ENCODE peak calls at places on chromosomes 7 and 10, in five cellular contexts. One of them, this sample, is unnamed.

GRCh38 chr7:139541600-139542307 is 18.3 kb downstream of the CLEC2L start:
- DNase-seq in OCI-LY7: no peak
- DNase-seq in transverse colon: no peak
- DNase-seq in mesenchymal stem cell: no peak
- DNase-seq in left ventricle myocardium inferior: no peak
- DNase-seq in this sample: no peak

GRCh38 chr7:102279537-102280400 is 6.9 kb upstream of the SH2B2 start:
- DNase-seq in OCI-LY7: peak; percentile 88
- DNase-seq in transverse colon: peak; percentile 50
- DNase-seq in mesenchymal stem cell: peak; percentile 76
- DNase-seq in left ventricle myocardium inferior: peak; percentile 29
- DNase-seq in this sample: peak; percentile 71

GRCh38 chr10:71344916-71345557 is 26.0 kb downstream of the SLC29A3 start:
- DNase-seq in OCI-LY7: no peak
- DNase-seq in transverse colon: no peak
- DNase-seq in mesenchymal stem cell: no peak
- DNase-seq in left ventricle myocardium inferior: no peak
- DNase-seq in this sample: no peak

GRCh38 chr7:142894886-142895593 is 9.5 kb upstream of the TRPV6 start:
- DNase-seq in OCI-LY7: no peak
- DNase-seq in transverse colon: no peak
- DNase-seq in mesenchymal stem cell: no peak
- DNase-seq in left ventricle myocardium inferior: no peak
- DNase-seq in this sample: no peak

GRCh38 chr10:71246591-71247143 is 34.3 kb downstream of the UNC5B start:
- DNase-seq in OCI-LY7: no peak
- DNase-seq in transverse colon: peak; percentile 93
- DNase-seq in mesenchymal stem cell: no peak
- DNase-seq in left ventricle myocardium inferior: peak; percentile 12
- DNase-seq in this sample: no peak

GRCh38 chr7:135362871-135363270 is 129.2 kb downstream of the STRA8 start:
- DNase-seq in OCI-LY7: no peak
- DNase-seq in transverse colon: no peak
- DNase-seq in mesenchymal stem cell: no peak
- DNase-seq in left ventricle myocardium inferior: no peak
- DNase-seq in this sample: no peak

GRCh38 chr10:124498071-124498470 is 36.4 kb downstream of the LHPP start:
- DNase-seq in OCI-LY7: no peak
- DNase-seq in transverse colon: no peak
- DNase-seq in mesenchymal stem cell: no peak
- DNase-seq in left ventricle myocardium inferior: no peak
- DNase-seq in this sample: no peak

GRCh38 chr10:79069325-79070090 is 742 bp downstream of the ZMIZ1 start:
- DNase-seq in OCI-LY7: peak; percentile 44
- DNase-seq in transverse colon: peak; percentile 64
- DNase-seq in mesenchymal stem cell: peak; percentile 78
- DNase-seq in left ventricle myocardium inferior: peak; percentile 67
- DNase-seq in this sample: peak; percentile 47

GRCh38 chr7:134736381-134736780 is 43.1 kb upstream of the CALD1 start:
- DNase-seq in OCI-LY7: no peak
- DNase-seq in transverse colon: no peak
- DNase-seq in mesenchymal stem cell: no peak
- DNase-seq in left ventricle myocardium inferior: no peak
- DNase-seq in this sample: no peak

GRCh38 chr10:49361178-49361554 is 34.7 kb downstream of the DRGX start:
- DNase-seq in OCI-LY7: no peak
- DNase-seq in transverse colon: no peak
- DNase-seq in mesenchymal stem cell: no peak
- DNase-seq in left ventricle myocardium inferior: no peak
- DNase-seq in this sample: no peak

GRCh38 chr7:151595702-151596340 is 76.1 kb upstream of the RHEB start:
- DNase-seq in OCI-LY7: no peak
- DNase-seq in transverse colon: no peak
- DNase-seq in mesenchymal stem cell: no peak
- DNase-seq in left ventricle myocardium inferior: no peak
- DNase-seq in this sample: no peak

GRCh38 chr10:32941357-32941756 is 16.7 kb downstream of the ITGB1 start:
- DNase-seq in OCI-LY7: no peak
- DNase-seq in transverse colon: no peak
- DNase-seq in mesenchymal stem cell: no peak
- DNase-seq in left ventricle myocardium inferior: no peak
- DNase-seq in this sample: no peak

GRCh38 chr10:14891151-14891550 is 12.5 kb downstream of the SUV39H2 start:
- DNase-seq in OCI-LY7: no peak
- DNase-seq in transverse colon: no peak
- DNase-seq in mesenchymal stem cell: no peak
- DNase-seq in left ventricle myocardium inferior: no peak
- DNase-seq in this sample: no peak

GRCh38 chr7:41065663-41066062 is 637.2 kb downstream of the INHBA start:
- DNase-seq in OCI-LY7: no peak
- DNase-seq in transverse colon: peak; percentile 21
- DNase-seq in mesenchymal stem cell: no peak
- DNase-seq in left ventricle myocardium inferior: no peak
- DNase-seq in this sample: no peak

GRCh38 chr7:83849135-83849534 is 200.2 kb upstream of the SEMA3E start:
- DNase-seq in OCI-LY7: no peak
- DNase-seq in transverse colon: no peak
- DNase-seq in mesenchymal stem cell: no peak
- DNase-seq in left ventricle myocardium inferior: no peak
- DNase-seq in this sample: no peak

GRCh38 chr10:101650841-101651240 is 44.1 kb downstream of the FBXW4 start:
- DNase-seq in OCI-LY7: no peak
- DNase-seq in transverse colon: no peak
- DNase-seq in mesenchymal stem cell: no peak
- DNase-seq in left ventricle myocardium inferior: no peak
- DNase-seq in this sample: no peak

GRCh38 chr10:36602374-36602773 is 523.0 kb upstream of the ANKRD30A start:
- DNase-seq in OCI-LY7: no peak
- DNase-seq in transverse colon: no peak
- DNase-seq in mesenchymal stem cell: peak; percentile 79
- DNase-seq in left ventricle myocardium inferior: no peak
- DNase-seq in this sample: no peak

GRCh38 chr7:152556013-152556412 is 119.9 kb downstream of the XRCC2 start:
- DNase-seq in OCI-LY7: no peak
- DNase-seq in transverse colon: no peak
- DNase-seq in mesenchymal stem cell: no peak
- DNase-seq in left ventricle myocardium inferior: no peak
- DNase-seq in this sample: no peak

GRCh38 chr10:93818086-93818485 is 60.4 kb downstream of the LGI1 start:
- DNase-seq in OCI-LY7: no peak
- DNase-seq in transverse colon: no peak
- DNase-seq in mesenchymal stem cell: no peak
- DNase-seq in left ventricle myocardium inferior: no peak
- DNase-seq in this sample: no peak

GRCh38 chr7:101163281-101164070 is 1.9 kb downstream of the VGF start:
- DNase-seq in OCI-LY7: no peak
- DNase-seq in transverse colon: no peak
- DNase-seq in mesenchymal stem cell: no peak
- DNase-seq in left ventricle myocardium inferior: no peak
- DNase-seq in this sample: no peak

GRCh38 chr10:15370741-15371701 is at the start of gene FAM171A1:
- DNase-seq in OCI-LY7: no peak
- DNase-seq in transverse colon: peak; percentile 68
- DNase-seq in mesenchymal stem cell: peak; percentile 63
- DNase-seq in left ventricle myocardium inferior: peak; percentile 56
- DNase-seq in this sample: peak; percentile 73

GRCh38 chr10:52283174-52283573 is 30.9 kb upstream of the DKK1 start:
- DNase-seq in OCI-LY7: no peak
- DNase-seq in transverse colon: no peak
- DNase-seq in mesenchymal stem cell: peak; percentile 55
- DNase-seq in left ventricle myocardium inferior: no peak
- DNase-seq in this sample: no peak

GRCh38 chr7:129616530-129616929 is 5.0 kb downstream of the NRF1 start:
- DNase-seq in OCI-LY7: no peak
- DNase-seq in transverse colon: no peak
- DNase-seq in mesenchymal stem cell: peak; percentile 14
- DNase-seq in left ventricle myocardium inferior: no peak
- DNase-seq in this sample: no peak

GRCh38 chr10:122149607-122150505 is 121.2 kb upstream of the BTBD16 start:
- DNase-seq in OCI-LY7: no peak
- DNase-seq in transverse colon: no peak
- DNase-seq in mesenchymal stem cell: no peak
- DNase-seq in left ventricle myocardium inferior: peak; percentile 68
- DNase-seq in this sample: no peak

GRCh38 chr7:122884186-122884585 is 2.1 kb downstream of the CADPS2 start:
- DNase-seq in OCI-LY7: no peak
- DNase-seq in transverse colon: no peak
- DNase-seq in mesenchymal stem cell: no peak
- DNase-seq in left ventricle myocardium inferior: no peak
- DNase-seq in this sample: no peak

GRCh38 chr10:105188737-105189463 is 547.8 kb downstream of the SORCS3 start:
- DNase-seq in OCI-LY7: no peak
- DNase-seq in transverse colon: no peak
- DNase-seq in mesenchymal stem cell: no peak
- DNase-seq in left ventricle myocardium inferior: no peak
- DNase-seq in this sample: no peak

GRCh38 chr10:108957681-108958080 is 965.6 kb downstream of the XPNPEP1 start:
- DNase-seq in OCI-LY7: no peak
- DNase-seq in transverse colon: no peak
- DNase-seq in mesenchymal stem cell: no peak
- DNase-seq in left ventricle myocardium inferior: no peak
- DNase-seq in this sample: no peak

GRCh38 chr7:84950836-84951235 is 236.0 kb downstream of the SEMA3D start:
- DNase-seq in OCI-LY7: no peak
- DNase-seq in transverse colon: no peak
- DNase-seq in mesenchymal stem cell: peak; percentile 58
- DNase-seq in left ventricle myocardium inferior: no peak
- DNase-seq in this sample: no peak

GRCh38 chr10:44932338-44933116 is 21.4 kb downstream of the TMEM72 start:
- DNase-seq in OCI-LY7: peak; percentile 90
- DNase-seq in transverse colon: peak; percentile 93
- DNase-seq in mesenchymal stem cell: peak; percentile 77
- DNase-seq in left ventricle myocardium inferior: peak; percentile 93
- DNase-seq in this sample: peak; percentile 90

GRCh38 chr10:13349776-13350274 is 1.7 kb upstream of the SEPHS1 start:
- DNase-seq in OCI-LY7: peak; percentile 24
- DNase-seq in transverse colon: peak; percentile 76
- DNase-seq in mesenchymal stem cell: peak; percentile 71
- DNase-seq in left ventricle myocardium inferior: peak; percentile 38
- DNase-seq in this sample: no peak

GRCh38 chr10:66827353-66827752 is 98.5 kb upstream of the LRRTM3 start:
- DNase-seq in OCI-LY7: no peak
- DNase-seq in transverse colon: no peak
- DNase-seq in mesenchymal stem cell: peak; percentile 18
- DNase-seq in left ventricle myocardium inferior: no peak
- DNase-seq in this sample: no peak

GRCh38 chr10:49362596-49363260 is 33.2 kb downstream of the DRGX start:
- DNase-seq in OCI-LY7: peak; percentile 18
- DNase-seq in transverse colon: no peak
- DNase-seq in mesenchymal stem cell: no peak
- DNase-seq in left ventricle myocardium inferior: no peak
- DNase-seq in this sample: no peak

GRCh38 chr7:17057143-17057509 is 175.3 kb upstream of the AGR3 start:
- DNase-seq in OCI-LY7: no peak
- DNase-seq in transverse colon: no peak
- DNase-seq in mesenchymal stem cell: no peak
- DNase-seq in left ventricle myocardium inferior: no peak
- DNase-seq in this sample: no peak

GRCh38 chr7:36723951-36724664 is at the start of gene AOAH:
- DNase-seq in OCI-LY7: no peak
- DNase-seq in transverse colon: peak; percentile 68
- DNase-seq in mesenchymal stem cell: no peak
- DNase-seq in left ventricle myocardium inferior: peak; percentile 55
- DNase-seq in this sample: peak; percentile 50

GRCh38 chr10:78258303-78259030 is 224.8 kb downstream of the RPS24 start:
- DNase-seq in OCI-LY7: peak; percentile 15
- DNase-seq in transverse colon: no peak
- DNase-seq in mesenchymal stem cell: no peak
- DNase-seq in left ventricle myocardium inferior: no peak
- DNase-seq in this sample: no peak

DNA sequence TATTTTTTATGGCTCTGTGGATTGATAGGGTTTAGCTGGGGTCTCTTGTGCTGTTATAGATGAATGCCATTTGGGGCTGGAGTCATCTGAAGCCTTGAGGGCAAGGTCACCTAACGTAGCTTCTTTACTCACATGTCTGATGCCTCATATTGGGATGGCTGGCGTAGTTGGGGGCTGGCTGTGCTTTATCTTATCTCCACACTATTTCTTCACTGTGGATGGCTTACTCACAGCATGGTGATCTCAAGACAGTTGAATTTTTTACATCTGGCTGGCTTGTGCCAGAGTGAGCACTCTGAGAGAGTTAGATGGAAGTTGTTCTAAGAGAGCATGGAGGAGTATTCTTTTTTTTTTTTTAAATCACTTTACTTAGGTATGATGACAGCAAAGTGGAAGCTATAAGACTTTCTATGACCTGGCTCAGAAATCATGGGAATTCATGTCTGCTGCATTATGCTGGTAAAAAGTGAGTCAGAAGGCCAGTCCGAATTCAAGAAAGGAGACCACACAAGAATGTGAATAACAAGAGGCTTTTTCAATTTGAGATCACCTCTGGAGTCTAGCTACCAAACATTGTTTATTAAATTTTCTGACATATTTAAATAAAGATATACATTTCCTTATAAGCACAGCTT is 252.4 kb upstream of the TPK1 start:
- DNase-seq in OCI-LY7: no peak
- DNase-seq in transverse colon: no peak
- DNase-seq in mesenchymal stem cell: no peak
- DNase-seq in left ventricle myocardium inferior: no peak
- DNase-seq in this sample: no peak
- H3K9me3 ChIP-seq in OCI-LY7: no peaks in the 10 kb centered on the region
- H3K9me3 ChIP-seq in transverse colon: no peaks in the 10 kb centered on the region
- H3K9me3 ChIP-seq in mesenchymal stem cell: no peaks in the 10 kb centered on the region
- H3K9me3 ChIP-seq in left ventricle myocardium inferior: no peaks in the 10 kb centered on the region
- H3K9me3 ChIP-seq in this sample: no peaks in the 10 kb centered on the region

DNA sequence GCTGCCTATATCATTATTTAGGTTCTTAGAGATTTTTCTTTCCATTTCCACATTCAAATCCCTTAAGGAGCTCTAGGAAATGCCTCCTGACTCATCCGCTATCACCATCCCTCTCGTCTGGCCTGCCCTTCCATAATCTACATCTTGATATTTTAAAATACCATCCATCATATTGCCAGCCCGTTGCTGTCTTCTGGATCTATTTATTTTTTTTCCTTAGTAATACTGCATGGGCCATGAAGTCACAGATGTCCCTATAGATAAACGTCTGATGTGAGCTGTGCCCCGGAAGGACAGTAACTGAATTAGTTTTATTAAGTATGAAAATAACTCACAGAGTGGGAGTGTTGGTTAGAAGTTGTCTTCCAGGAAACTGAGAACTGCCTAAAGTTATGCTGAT is 76.2 kb downstream of the KLF6 start:
- DNase-seq in OCI-LY7: no peak
- DNase-seq in transverse colon: no peak
- DNase-seq in mesenchymal stem cell: peak; percentile 80
- DNase-seq in left ventricle myocardium inferior: no peak
- DNase-seq in this sample: no peak
- H3K27ac ChIP-seq in OCI-LY7: no peak overlapping the region
- H3K27ac ChIP-seq in transverse colon: no peak overlapping the region
- H3K27ac ChIP-seq in mesenchymal stem cell: no peak overlapping the region
- H3K27ac ChIP-seq in left ventricle myocardium inferior: no peak overlapping the region
- H3K27ac ChIP-seq in this sample: no peak overlapping the region

GRCh38 chr7:144826248-144826647 is 9.6 kb downstream of the TPK1 start:
- DNase-seq in OCI-LY7: no peak
- DNase-seq in transverse colon: no peak
- DNase-seq in mesenchymal stem cell: no peak
- DNase-seq in left ventricle myocardium inferior: no peak
- DNase-seq in this sample: no peak
- H3K4me1 ChIP-seq in OCI-LY7: peaks cover 60% of the 10 kb centered on the region
- H3K4me1 ChIP-seq in transverse colon: peaks cover 3% of the 10 kb centered on the region
- H3K4me1 ChIP-seq in mesenchymal stem cell: peaks cover 8% of the 10 kb centered on the region
- H3K4me1 ChIP-seq in left ventricle myocardium inferior: peaks cover 5% of the 10 kb centered on the region
- H3K4me1 ChIP-seq in this sample: peaks cover 11% of the 10 kb centered on the region

GRCh38 chr7:64908358-64908757 is 5.3 kb downstream of the ZNF273 start:
- DNase-seq in OCI-LY7: peak; percentile 68
- DNase-seq in transverse colon: no peak
- DNase-seq in mesenchymal stem cell: no peak
- DNase-seq in left ventricle myocardium inferior: no peak
- DNase-seq in this sample: no peak
- H3K9me3 ChIP-seq in OCI-LY7: peaks cover 27% of the 10 kb centered on the region
- H3K9me3 ChIP-seq in transverse colon: no peaks in the 10 kb centered on the region
- H3K9me3 ChIP-seq in mesenchymal stem cell: peaks cover 3% of the 10 kb centered on the region
- H3K9me3 ChIP-seq in left ventricle myocardium inferior: no peaks in the 10 kb centered on the region
- H3K9me3 ChIP-seq in this sample: no peaks in the 10 kb centered on the region

This sample was measured in MM.1S.